ENCODE peak calls at places on chromosomes 4 and X, in ten cellular contexts. One of them, this sample, is unnamed.

GRCh38 chr4:7857238-7857701 is 82.4 kb downstream of the AFAP1 start:
- DNase-seq in endodermal cell: no peak
- DNase-seq in brain microvascular endothelial cell: peak
- DNase-seq in CD8-positive, alpha-beta T cell: no peak
- DNase-seq in spleen: no peak
- DNase-seq in GM12865: no peak
- DNase-seq in RWPE1: no peak
- DNase-seq in kidney: no peak
- DNase-seq in mesothelial cell of epicardium: no peak
- DNase-seq in sigmoid colon: peak
- DNase-seq in this sample: no peak

GRCh38 chr4:19776929-19777328 is 474.8 kb upstream of the SLIT2 start:
- DNase-seq in endodermal cell: no peak
- DNase-seq in brain microvascular endothelial cell: no peak
- DNase-seq in CD8-positive, alpha-beta T cell: no peak
- DNase-seq in spleen: no peak
- DNase-seq in GM12865: no peak
- DNase-seq in RWPE1: no peak
- DNase-seq in kidney: no peak
- DNase-seq in mesothelial cell of epicardium: no peak
- DNase-seq in sigmoid colon: no peak
- DNase-seq in this sample: no peak

GRCh38 chrX:97159916-97160800 is 276.4 kb downstream of the RPA4 start:
- DNase-seq in endodermal cell: peak
- DNase-seq in brain microvascular endothelial cell: no peak
- DNase-seq in CD8-positive, alpha-beta T cell: no peak
- DNase-seq in spleen: no peak
- DNase-seq in GM12865: no peak
- DNase-seq in RWPE1: no peak
- DNase-seq in kidney: no peak
- DNase-seq in mesothelial cell of epicardium: no peak
- DNase-seq in sigmoid colon: no peak
- DNase-seq in this sample: no peak

GRCh38 chrX:120251471-120252011 is 929 bp downstream of the ZBTB33 start:
- DNase-seq in endodermal cell: peak
- DNase-seq in brain microvascular endothelial cell: no peak
- DNase-seq in CD8-positive, alpha-beta T cell: peak
- DNase-seq in spleen: peak
- DNase-seq in GM12865: peak
- DNase-seq in RWPE1: peak
- DNase-seq in kidney: no peak
- DNase-seq in mesothelial cell of epicardium: no peak
- DNase-seq in sigmoid colon: peak
- DNase-seq in this sample: peak

GRCh38 chr4:152771736-152772533 is 7.6 kb downstream of the TIGD4 start:
- DNase-seq in endodermal cell: no peak
- DNase-seq in brain microvascular endothelial cell: no peak
- DNase-seq in CD8-positive, alpha-beta T cell: no peak
- DNase-seq in spleen: no peak
- DNase-seq in GM12865: peak
- DNase-seq in RWPE1: no peak
- DNase-seq in kidney: no peak
- DNase-seq in mesothelial cell of epicardium: no peak
- DNase-seq in sigmoid colon: no peak
- DNase-seq in this sample: no peak

GRCh38 chrX:66638591-66639500 is at the start of gene EDA2R:
- DNase-seq in endodermal cell: peak
- DNase-seq in brain microvascular endothelial cell: peak
- DNase-seq in CD8-positive, alpha-beta T cell: no peak
- DNase-seq in spleen: peak
- DNase-seq in GM12865: peak
- DNase-seq in RWPE1: peak
- DNase-seq in kidney: no peak
- DNase-seq in mesothelial cell of epicardium: peak
- DNase-seq in sigmoid colon: no peak
- DNase-seq in this sample: no peak

GRCh38 chr4:5798447-5798846 is 87.4 kb downstream of the EVC start:
- DNase-seq in endodermal cell: no peak
- DNase-seq in brain microvascular endothelial cell: no peak
- DNase-seq in CD8-positive, alpha-beta T cell: no peak
- DNase-seq in spleen: peak
- DNase-seq in GM12865: no peak
- DNase-seq in RWPE1: no peak
- DNase-seq in kidney: no peak
- DNase-seq in mesothelial cell of epicardium: peak
- DNase-seq in sigmoid colon: peak
- DNase-seq in this sample: no peak

GRCh38 chr4:80071643-80072606 is 1.1 kb downstream of the ANTXR2 start:
- DNase-seq in endodermal cell: peak
- DNase-seq in brain microvascular endothelial cell: peak
- DNase-seq in CD8-positive, alpha-beta T cell: peak
- DNase-seq in spleen: peak
- DNase-seq in GM12865: peak
- DNase-seq in RWPE1: peak
- DNase-seq in kidney: peak
- DNase-seq in mesothelial cell of epicardium: no peak
- DNase-seq in sigmoid colon: peak
- DNase-seq in this sample: peak

GRCh38 chr4:53175640-53176039 is 190.2 kb downstream of the SCFD2 start:
- DNase-seq in endodermal cell: no peak
- DNase-seq in brain microvascular endothelial cell: no peak
- DNase-seq in CD8-positive, alpha-beta T cell: no peak
- DNase-seq in spleen: no peak
- DNase-seq in GM12865: no peak
- DNase-seq in RWPE1: no peak
- DNase-seq in kidney: no peak
- DNase-seq in mesothelial cell of epicardium: no peak
- DNase-seq in sigmoid colon: no peak
- DNase-seq in this sample: no peak

GRCh38 chrX:18119856-18120255 is 100.8 kb downstream of the BEND2 start:
- DNase-seq in endodermal cell: peak
- DNase-seq in brain microvascular endothelial cell: no peak
- DNase-seq in CD8-positive, alpha-beta T cell: no peak
- DNase-seq in spleen: no peak
- DNase-seq in GM12865: no peak
- DNase-seq in RWPE1: no peak
- DNase-seq in kidney: no peak
- DNase-seq in mesothelial cell of epicardium: no peak
- DNase-seq in sigmoid colon: no peak
- DNase-seq in this sample: no peak
- TF ChIP-seq CTCF in endodermal cell: no peak
- TF ChIP-seq CTCF in brain microvascular endothelial cell: no peak
- TF ChIP-seq CTCF in CD8-positive, alpha-beta T cell: no peak
- TF ChIP-seq CTCF in spleen: no peak
- TF ChIP-seq CTCF in GM12865: no peak
- TF ChIP-seq CTCF in RWPE1: no peak
- TF ChIP-seq CTCF in kidney: no peak
- TF ChIP-seq CTCF in mesothelial cell of epicardium: no peak
- TF ChIP-seq CTCF in sigmoid colon: no peak
- TF ChIP-seq CTCF in this sample: no peak

GRCh38 chr4:156475322-156475721 is 496.3 kb downstream of the PDGFC start:
- DNase-seq in endodermal cell: no peak
- DNase-seq in brain microvascular endothelial cell: peak
- DNase-seq in CD8-positive, alpha-beta T cell: no peak
- DNase-seq in spleen: no peak
- DNase-seq in GM12865: peak
- DNase-seq in RWPE1: peak
- DNase-seq in kidney: no peak
- DNase-seq in mesothelial cell of epicardium: no peak
- DNase-seq in sigmoid colon: no peak
- DNase-seq in this sample: no peak
- TF ChIP-seq CTCF in endodermal cell: peak
- TF ChIP-seq CTCF in brain microvascular endothelial cell: peak
- TF ChIP-seq CTCF in CD8-positive, alpha-beta T cell: no peak
- TF ChIP-seq CTCF in spleen: no peak
- TF ChIP-seq CTCF in GM12865: no peak
- TF ChIP-seq CTCF in RWPE1: peak
- TF ChIP-seq CTCF in kidney: peak
- TF ChIP-seq CTCF in mesothelial cell of epicardium: no peak
- TF ChIP-seq CTCF in sigmoid colon: peak
- TF ChIP-seq CTCF in this sample: no peak

GRCh38 chrX:57453901-57454300 is 137.9 kb upstream of the ZXDB start:
- DNase-seq in endodermal cell: peak
- DNase-seq in brain microvascular endothelial cell: no peak
- DNase-seq in CD8-positive, alpha-beta T cell: no peak
- DNase-seq in spleen: no peak
- DNase-seq in GM12865: peak
- DNase-seq in RWPE1: no peak
- DNase-seq in kidney: no peak
- DNase-seq in mesothelial cell of epicardium: no peak
- DNase-seq in sigmoid colon: no peak
- DNase-seq in this sample: no peak
- TF ChIP-seq CTCF in endodermal cell: peak
- TF ChIP-seq CTCF in brain microvascular endothelial cell: peak
- TF ChIP-seq CTCF in CD8-positive, alpha-beta T cell: no peak
- TF ChIP-seq CTCF in spleen: no peak
- TF ChIP-seq CTCF in GM12865: peak
- TF ChIP-seq CTCF in RWPE1: no peak
- TF ChIP-seq CTCF in kidney: peak
- TF ChIP-seq CTCF in mesothelial cell of epicardium: no peak
- TF ChIP-seq CTCF in sigmoid colon: no peak
- TF ChIP-seq CTCF in this sample: no peak

DNA sequence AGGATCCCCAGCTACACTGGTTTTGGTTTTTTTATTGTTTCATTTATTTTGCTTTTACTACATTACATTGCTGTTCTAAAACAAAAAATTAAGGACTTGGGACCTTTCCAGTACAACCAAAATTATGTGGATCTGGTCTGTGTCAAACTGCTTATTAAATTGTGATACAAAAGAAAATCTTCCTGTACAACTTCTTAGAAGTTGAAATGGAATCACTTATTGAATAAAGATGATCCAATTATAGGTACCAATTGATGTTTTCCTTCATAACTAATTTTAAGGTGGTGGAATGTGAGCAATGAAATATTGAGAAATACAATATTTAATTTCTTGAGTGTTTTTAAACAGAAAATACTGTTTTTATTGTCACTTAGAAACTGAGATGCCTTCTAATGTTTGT is 67.3 kb downstream of the C4orf46 start:
- DNase-seq in endodermal cell: no peak
- DNase-seq in brain microvascular endothelial cell: no peak
- DNase-seq in CD8-positive, alpha-beta T cell: no peak
- DNase-seq in spleen: no peak
- DNase-seq in GM12865: no peak
- DNase-seq in RWPE1: no peak
- DNase-seq in kidney: no peak
- DNase-seq in mesothelial cell of epicardium: no peak
- DNase-seq in sigmoid colon: no peak
- DNase-seq in this sample: no peak
- TF ChIP-seq CTCF in endodermal cell: no peak
- TF ChIP-seq CTCF in brain microvascular endothelial cell: no peak
- TF ChIP-seq CTCF in CD8-positive, alpha-beta T cell: no peak
- TF ChIP-seq CTCF in spleen: no peak
- TF ChIP-seq CTCF in GM12865: no peak
- TF ChIP-seq CTCF in RWPE1: no peak
- TF ChIP-seq CTCF in kidney: no peak
- TF ChIP-seq CTCF in mesothelial cell of epicardium: no peak
- TF ChIP-seq CTCF in sigmoid colon: no peak
- TF ChIP-seq CTCF in this sample: no peak

DNA sequence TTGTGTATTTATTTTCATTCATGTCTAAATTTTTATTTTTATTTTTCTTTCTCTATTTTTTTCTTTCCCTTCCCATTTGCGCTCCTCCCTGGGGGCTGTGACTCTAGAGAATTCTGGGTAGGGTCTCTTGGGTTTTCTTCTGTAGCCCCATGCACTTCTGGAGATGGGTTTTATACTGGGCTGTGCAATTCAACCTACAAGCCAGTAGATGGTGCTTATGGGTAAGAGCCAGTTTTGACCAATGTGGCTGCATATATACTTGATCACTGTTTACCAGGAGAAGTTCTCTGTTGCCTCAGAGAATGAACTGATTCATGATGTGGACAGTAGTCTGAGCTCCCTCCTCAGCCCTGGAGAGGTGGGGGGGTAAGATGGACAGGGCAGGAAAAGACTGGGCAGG is 614.6 kb downstream of the PCDH19 start:
- DNase-seq in endodermal cell: no peak
- DNase-seq in brain microvascular endothelial cell: no peak
- DNase-seq in CD8-positive, alpha-beta T cell: no peak
- DNase-seq in spleen: no peak
- DNase-seq in GM12865: no peak
- DNase-seq in RWPE1: no peak
- DNase-seq in kidney: no peak
- DNase-seq in mesothelial cell of epicardium: no peak
- DNase-seq in sigmoid colon: no peak
- DNase-seq in this sample: no peak
- TF ChIP-seq CTCF in endodermal cell: peak
- TF ChIP-seq CTCF in brain microvascular endothelial cell: no peak
- TF ChIP-seq CTCF in CD8-positive, alpha-beta T cell: no peak
- TF ChIP-seq CTCF in spleen: no peak
- TF ChIP-seq CTCF in GM12865: no peak
- TF ChIP-seq CTCF in RWPE1: no peak
- TF ChIP-seq CTCF in kidney: no peak
- TF ChIP-seq CTCF in mesothelial cell of epicardium: no peak
- TF ChIP-seq CTCF in sigmoid colon: no peak
- TF ChIP-seq CTCF in this sample: no peak